ENCODE peak calls at places on chromosomes 3 and 15, in nine cellular contexts. One of them, this sample, is unnamed.

GRCh38 chr3:111761309-111761795 is 97.7 kb upstream of the PHLDB2 start:
- DNase-seq in bronchial epithelial cell: peak
- DNase-seq in amygdala: no peak
- DNase-seq in activated T-helper 1 cell treated with anti-CD3 and anti-CD28 coated beads, Interleukin-2, amount 50 U/mL, for 16 hours: no peak
- DNase-seq in EL: peak
- DNase-seq in HS-27A: peak
- DNase-seq in NCI-H460: no peak
- DNase-seq in activated naive CD8-positive, alpha-beta T cell treated with anti-CD3 and anti-CD28 coated beads, Interleukin-2, amount 50 U/mL, for 24 hours: no peak
- DNase-seq in CD4-positive, alpha-beta T cell: no peak
- DNase-seq in this sample: no peak

GRCh38 chr3:141575879-141576743 is 89.3 kb downstream of the RASA2 start:
- DNase-seq in HS-27A: no peak
- DNase-seq in CD4-positive, alpha-beta T cell: no peak
- DNase-seq in activated naive CD8-positive, alpha-beta T cell treated with anti-CD3 and anti-CD28 coated beads, Interleukin-2, amount 50 U/mL, for 24 hours: no peak
- DNase-seq in activated T-helper 1 cell treated with anti-CD3 and anti-CD28 coated beads, Interleukin-2, amount 50 U/mL, for 16 hours: no peak
- DNase-seq in NCI-H460: no peak
- DNase-seq in EL: no peak
- DNase-seq in amygdala: no peak
- DNase-seq in bronchial epithelial cell: peak
- DNase-seq in this sample: no peak

GRCh38 chr15:56337084-56337725 is 28.0 kb upstream of the TEX9 start:
- DNase-seq in EL: no peak
- DNase-seq in NCI-H460: no peak
- DNase-seq in activated T-helper 1 cell treated with anti-CD3 and anti-CD28 coated beads, Interleukin-2, amount 50 U/mL, for 16 hours: no peak
- DNase-seq in HS-27A: no peak
- DNase-seq in CD4-positive, alpha-beta T cell: no peak
- DNase-seq in bronchial epithelial cell: no peak
- DNase-seq in amygdala: no peak
- DNase-seq in activated naive CD8-positive, alpha-beta T cell treated with anti-CD3 and anti-CD28 coated beads, Interleukin-2, amount 50 U/mL, for 24 hours: no peak
- DNase-seq in this sample: no peak

GRCh38 chr15:32910839-32911238 is 193.0 kb downstream of the GREM1 start:
- DNase-seq in EL: no peak
- DNase-seq in NCI-H460: no peak
- DNase-seq in HS-27A: no peak
- DNase-seq in amygdala: no peak
- DNase-seq in activated T-helper 1 cell treated with anti-CD3 and anti-CD28 coated beads, Interleukin-2, amount 50 U/mL, for 16 hours: no peak
- DNase-seq in activated naive CD8-positive, alpha-beta T cell treated with anti-CD3 and anti-CD28 coated beads, Interleukin-2, amount 50 U/mL, for 24 hours: no peak
- DNase-seq in bronchial epithelial cell: no peak
- DNase-seq in CD4-positive, alpha-beta T cell: no peak
- DNase-seq in this sample: no peak

GRCh38 chr3:119015942-119016341 is 18.7 kb downstream of the IGSF11 start:
- DNase-seq in activated naive CD8-positive, alpha-beta T cell treated with anti-CD3 and anti-CD28 coated beads, Interleukin-2, amount 50 U/mL, for 24 hours: no peak
- DNase-seq in amygdala: no peak
- DNase-seq in NCI-H460: no peak
- DNase-seq in CD4-positive, alpha-beta T cell: no peak
- DNase-seq in HS-27A: no peak
- DNase-seq in activated T-helper 1 cell treated with anti-CD3 and anti-CD28 coated beads, Interleukin-2, amount 50 U/mL, for 16 hours: no peak
- DNase-seq in EL: no peak
- DNase-seq in bronchial epithelial cell: no peak
- DNase-seq in this sample: no peak

GRCh38 chr3:28349397-28350000 is 875 bp upstream of the AZI2 start:
- DNase-seq in activated naive CD8-positive, alpha-beta T cell treated with anti-CD3 and anti-CD28 coated beads, Interleukin-2, amount 50 U/mL, for 24 hours: no peak
- DNase-seq in amygdala: no peak
- DNase-seq in HS-27A: no peak
- DNase-seq in NCI-H460: no peak
- DNase-seq in bronchial epithelial cell: peak
- DNase-seq in CD4-positive, alpha-beta T cell: no peak
- DNase-seq in EL: no peak
- DNase-seq in activated T-helper 1 cell treated with anti-CD3 and anti-CD28 coated beads, Interleukin-2, amount 50 U/mL, for 16 hours: no peak
- DNase-seq in this sample: peak

GRCh38 chr3:38173834-38174418 is 8.6 kb downstream of the OXSR1 start:
- DNase-seq in CD4-positive, alpha-beta T cell: no peak
- DNase-seq in amygdala: no peak
- DNase-seq in activated naive CD8-positive, alpha-beta T cell treated with anti-CD3 and anti-CD28 coated beads, Interleukin-2, amount 50 U/mL, for 24 hours: no peak
- DNase-seq in EL: no peak
- DNase-seq in NCI-H460: no peak
- DNase-seq in HS-27A: no peak
- DNase-seq in bronchial epithelial cell: no peak
- DNase-seq in activated T-helper 1 cell treated with anti-CD3 and anti-CD28 coated beads, Interleukin-2, amount 50 U/mL, for 16 hours: no peak
- DNase-seq in this sample: no peak

GRCh38 chr3:11643212-11644087 is at the start of gene VGLL4:
- DNase-seq in CD4-positive, alpha-beta T cell: peak
- DNase-seq in NCI-H460: peak
- DNase-seq in amygdala: peak
- DNase-seq in EL: peak
- DNase-seq in HS-27A: peak
- DNase-seq in activated naive CD8-positive, alpha-beta T cell treated with anti-CD3 and anti-CD28 coated beads, Interleukin-2, amount 50 U/mL, for 24 hours: peak
- DNase-seq in activated T-helper 1 cell treated with anti-CD3 and anti-CD28 coated beads, Interleukin-2, amount 50 U/mL, for 16 hours: peak
- DNase-seq in bronchial epithelial cell: peak
- DNase-seq in this sample: peak

GRCh38 chr3:22089284-22089683 is 338.3 kb upstream of the ZNF385D start:
- DNase-seq in HS-27A: no peak
- DNase-seq in activated T-helper 1 cell treated with anti-CD3 and anti-CD28 coated beads, Interleukin-2, amount 50 U/mL, for 16 hours: no peak
- DNase-seq in CD4-positive, alpha-beta T cell: no peak
- DNase-seq in amygdala: no peak
- DNase-seq in NCI-H460: peak
- DNase-seq in bronchial epithelial cell: peak
- DNase-seq in EL: peak
- DNase-seq in activated naive CD8-positive, alpha-beta T cell treated with anti-CD3 and anti-CD28 coated beads, Interleukin-2, amount 50 U/mL, for 24 hours: no peak
- DNase-seq in this sample: peak

GRCh38 chr3:13707456-13707855 is 158.5 kb downstream of the FBLN2 start:
- DNase-seq in EL: no peak
- DNase-seq in NCI-H460: no peak
- DNase-seq in CD4-positive, alpha-beta T cell: peak
- DNase-seq in bronchial epithelial cell: no peak
- DNase-seq in activated T-helper 1 cell treated with anti-CD3 and anti-CD28 coated beads, Interleukin-2, amount 50 U/mL, for 16 hours: no peak
- DNase-seq in amygdala: no peak
- DNase-seq in activated naive CD8-positive, alpha-beta T cell treated with anti-CD3 and anti-CD28 coated beads, Interleukin-2, amount 50 U/mL, for 24 hours: no peak
- DNase-seq in HS-27A: no peak
- DNase-seq in this sample: no peak

GRCh38 chr3:67578416-67578815 is 76.0 kb downstream of the SUCLG2 start:
- DNase-seq in NCI-H460: no peak
- DNase-seq in activated T-helper 1 cell treated with anti-CD3 and anti-CD28 coated beads, Interleukin-2, amount 50 U/mL, for 16 hours: no peak
- DNase-seq in activated naive CD8-positive, alpha-beta T cell treated with anti-CD3 and anti-CD28 coated beads, Interleukin-2, amount 50 U/mL, for 24 hours: no peak
- DNase-seq in EL: no peak
- DNase-seq in HS-27A: no peak
- DNase-seq in amygdala: no peak
- DNase-seq in CD4-positive, alpha-beta T cell: no peak
- DNase-seq in bronchial epithelial cell: no peak
- DNase-seq in this sample: no peak

GRCh38 chr3:27533718-27534578 is 49.8 kb upstream of the SLC4A7 start:
- DNase-seq in CD4-positive, alpha-beta T cell: no peak
- DNase-seq in activated T-helper 1 cell treated with anti-CD3 and anti-CD28 coated beads, Interleukin-2, amount 50 U/mL, for 16 hours: peak
- DNase-seq in HS-27A: peak
- DNase-seq in NCI-H460: peak
- DNase-seq in bronchial epithelial cell: peak
- DNase-seq in EL: peak
- DNase-seq in activated naive CD8-positive, alpha-beta T cell treated with anti-CD3 and anti-CD28 coated beads, Interleukin-2, amount 50 U/mL, for 24 hours: no peak
- DNase-seq in amygdala: peak
- DNase-seq in this sample: peak